ENCODE peak calls at places on chromosomes 1 and 21, in eight cellular contexts. S, Q, C, V, H, L, U and D are unnamed samples.
A peak's percentile ranks its signal among the peaks of the same experiment; 100 is the strongest.

GRCh38 chr1:41733021-41733420 is 185.7 kb downstream of the HIVEP3 start:
- DNase-seq in S (no peak), Q (no peak), C (no peak), V (no peak), H (no peak), L (no peak), U (no peak), D (no peak)

GRCh38 chr21:33251119-33251518 is 15.0 kb upstream of the IL10RB start:
- DNase-seq in S (no peak), Q (no peak), C (no peak), V (no peak), H (no peak), L (no peak), U (no peak), D (no peak)

GRCh38 chr21:36964832-36965719 is 1.4 kb downstream of the HLCS start:
- DNase-seq in S (no peak), Q (no peak), C (no peak), V (no peak), H (no peak), L (no peak), U (no peak), D (no peak)

GRCh38 chr1:53341521-53341895 is 13.6 kb upstream of the LRP8 start:
- DNase-seq in S (no peak), Q (no peak), C (no peak), V (no peak), H (no peak), L (no peak), U (no peak), D (no peak)

GRCh38 chr1:202249846-202250245 is 56.2 kb downstream of the LGR6 start:
- DNase-seq in S (no peak), Q (no peak), C (peak; percentile 60), V (no peak), H (no peak), L (no peak), U (no peak), D (no peak)

GRCh38 chr1:166083887-166084286 is 82.9 kb downstream of the FAM78B start:
- DNase-seq in S (no peak), Q (no peak), C (no peak), V (no peak), H (no peak), L (no peak), U (no peak), D (no peak)

GRCh38 chr21:17636711-17637110 is 24.0 kb upstream of the BTG3 start:
- DNase-seq in S (no peak), Q (no peak), C (no peak), V (no peak), H (no peak), L (no peak), U (peak; percentile 20), D (no peak)

GRCh38 chr1:59029768-59030167 is 245.9 kb upstream of the JUN start:
- DNase-seq in S (no peak), Q (no peak), C (no peak), V (no peak), H (no peak), L (no peak), U (no peak), D (no peak)

GRCh38 chr1:15592285-15592684 is 7.4 kb upstream of the AGMAT start:
- DNase-seq in S (no peak), Q (no peak), C (no peak), V (no peak), H (no peak), L (no peak), U (no peak), D (no peak)

GRCh38 chr1:182394055-182394775 is 2.6 kb upstream of the GLUL start:
- DNase-seq in S (no peak), Q (no peak), C (no peak), V (no peak), H (no peak), L (no peak), U (no peak), D (no peak)

GRCh38 chr1:204318324-204318723 is 41.4 kb downstream of the PLEKHA6 start:
- DNase-seq in S (no peak), Q (no peak), C (no peak), V (no peak), H (no peak), L (no peak), U (no peak), D (no peak)

GRCh38 chr1:186843261-186843660 is 14.5 kb downstream of the PLA2G4A start:
- DNase-seq in S (no peak), Q (no peak), C (no peak), V (no peak), H (no peak), L (no peak), U (no peak), D (no peak)

GRCh38 chr1:200526709-200527612 is 93.6 kb downstream of the KIF14 start:
- DNase-seq in S (no peak), Q (no peak), C (peak; percentile 12), V (no peak), H (no peak), L (peak; percentile 51), U (no peak), D (no peak)

GRCh38 chr1:245258271-245258920 is 103.6 kb downstream of the KIF26B start:
- DNase-seq in S (no peak), Q (no peak), C (no peak), V (peak; percentile 81), H (no peak), L (no peak), U (no peak), D (no peak)

GRCh38 chr1:43276673-43277072 is 6.9 kb downstream of the TMEM125 start:
- DNase-seq in S (no peak), Q (no peak), C (no peak), V (no peak), H (no peak), L (no peak), U (no peak), D (no peak)

GRCh38 chr1:23848673-23849616 is 19.1 kb downstream of the FUCA1 start:
- DNase-seq in S (no peak), Q (no peak), C (no peak), V (no peak), H (no peak), L (no peak), U (no peak), D (no peak)

GRCh38 chr21:36710729-36711048 is 11.8 kb downstream of the SIM2 start:
- DNase-seq in S (no peak), Q (no peak), C (no peak), V (no peak), H (no peak), L (no peak), U (no peak), D (no peak)

GRCh38 chr1:147079400-147080012 is 92.8 kb downstream of the PRKAB2 start:
- DNase-seq in S (no peak), Q (no peak), C (no peak), V (no peak), H (no peak), L (no peak), U (no peak), D (no peak)

GRCh38 chr1:197519741-197520334 is 251.8 kb downstream of the CRB1 start:
- DNase-seq in S (no peak), Q (no peak), C (no peak), V (peak; percentile 42), H (no peak), L (no peak), U (no peak), D (no peak)

GRCh38 chr1:240310226-240310925 is 218.7 kb downstream of the FMN2 start:
- DNase-seq in S (peak; percentile 55), Q (no peak), C (peak; percentile 77), V (no peak), H (no peak), L (no peak), U (no peak), D (no peak)

GRCh38 chr1:166197597-166197996 is 30.8 kb upstream of the FAM78B start:
- DNase-seq in S (no peak), Q (no peak), C (no peak), V (peak; percentile 29), H (no peak), L (no peak), U (no peak), D (no peak)

GRCh38 chr1:31196685-31197084 is 43.0 kb downstream of the NKAIN1 start:
- DNase-seq in S (no peak), Q (no peak), C (no peak), V (peak; percentile 34), H (no peak), L (no peak), U (peak; percentile 54), D (no peak)